ENCODE peak calls at places on chromosome 18, in eight cellular contexts. M is AG09319; Q is GM12865; E is ELF-1; O is NCI-H774; I is retina; T is stimulated activated naive CD4-positive, alpha-beta T cell; R is chondrocyte. V is an unnamed sample.

GRCh38 chr18:7459851-7460774 is 107.0 kb upstream of the PTPRM start:
- DNase-seq in E (no peak), M (no peak), I (peak), O (no peak), R (no peak), Q (no peak), T (peak), V (no peak)

GRCh38 chr18:69839497-69839896 is 108.2 kb downstream of the CD226 start:
- DNase-seq in T (no peak), E (peak), Q (no peak), O (no peak), R (peak), I (no peak), M (no peak), V (no peak)

GRCh38 chr18:3608488-3608887 is 158.5 kb downstream of the TGIF1 start:
- DNase-seq in O (no peak), E (no peak), T (no peak), R (no peak), M (no peak), Q (no peak), I (peak), V (no peak)

GRCh38 chr18:31952223-31952622 is 9.3 kb upstream of the TRAPPC8 start:
- DNase-seq in M (no peak), Q (no peak), I (no peak), T (no peak), R (no peak), O (no peak), E (no peak), V (no peak)

GRCh38 chr18:7020995-7021777 is 96.4 kb downstream of the LAMA1 start:
- DNase-seq in E (no peak), O (no peak), I (no peak), R (no peak), M (no peak), Q (no peak), T (no peak), V (no peak)

GRCh38 chr18:21129586-21130216 is 18.1 kb upstream of the ROCK1 start:
- DNase-seq in I (no peak), M (peak), T (no peak), O (no peak), Q (no peak), E (no peak), R (no peak), V (peak)

GRCh38 chr18:59084286-59084779 is 55.4 kb upstream of the SEC11C start:
- DNase-seq in Q (peak), M (peak), T (peak), E (peak), R (no peak), I (peak), O (peak), V (no peak)

GRCh38 chr18:77250926-77251729 is 1.5 kb downstream of the GALR1 start:
- DNase-seq in E (peak), R (no peak), Q (no peak), M (no peak), I (peak), O (no peak), T (no peak), V (no peak)

GRCh38 chr18:57297306-57297705 is 55.1 kb upstream of the ST8SIA3 start:
- DNase-seq in R (no peak), T (no peak), O (no peak), I (no peak), M (no peak), E (no peak), Q (no peak), V (no peak)

GRCh38 chr18:11419336-11419735 is 190.1 kb upstream of the SLC35G4 start:
- DNase-seq in M (no peak), I (no peak), R (no peak), T (no peak), O (no peak), Q (peak), E (no peak), V (no peak)

GRCh38 chr18:54877076-54877475 is 48.8 kb downstream of the RAB27B start:
- DNase-seq in I (no peak), M (no peak), E (no peak), O (no peak), Q (no peak), R (no peak), T (no peak), V (no peak)

GRCh38 chr18:77980275-77980674 is 730.6 kb downstream of the GALR1 start:
- DNase-seq in O (no peak), I (no peak), E (no peak), Q (no peak), T (no peak), R (no peak), M (no peak), V (no peak)

GRCh38 chr18:12422936-12423335 is 15.2 kb downstream of the PRELID3A start:
- DNase-seq in O (no peak), I (no peak), M (no peak), Q (peak), R (peak), T (no peak), E (no peak), V (no peak)

GRCh38 chr18:9965711-9966624 is 52.2 kb downstream of the VAPA start:
- DNase-seq in E (no peak), T (no peak), Q (no peak), M (no peak), R (no peak), I (no peak), O (no peak), V (no peak)

GRCh38 chr18:10015288-10015701 is 101.5 kb downstream of the VAPA start:
- DNase-seq in R (no peak), I (no peak), M (no peak), O (no peak), Q (no peak), T (no peak), E (no peak), V (no peak)